ENCODE peak calls at places on chromosomes 11 and 22, in eight cellular contexts. X, I, D, F, S, R, H and A are unnamed samples.

GRCh38 chr11:1161410-1162152 is 3.8 kb downstream of the MUC5AC start:
- DNase-seq in I (no peak), F (no peak), H (no peak), X (no peak), D (peak), R (no peak), S (no peak), A (no peak)

GRCh38 chr11:1194231-1194976 is 28.5 kb upstream of the MUC5B start:
- DNase-seq in S (no peak), D (peak), I (no peak), X (no peak), H (no peak), R (no peak), F (no peak), A (no peak)

GRCh38 chr22:22817468-22818201 is 70.0 kb upstream of the IGLL5 start:
- DNase-seq in D (no peak), F (no peak), R (no peak), I (no peak), S (no peak), X (no peak), H (no peak), A (no peak)

GRCh38 chr22:44814266-44815098 is 62.1 kb downstream of the ARHGAP8 start:
- DNase-seq in X (no peak), I (no peak), F (no peak), R (no peak), H (no peak), S (no peak), D (peak), A (no peak)

GRCh38 chr11:19713221-19714092 is 820 bp downstream of the NAV2 start:
- DNase-seq in X (no peak), D (peak), F (peak), R (peak), S (peak), H (no peak), I (no peak), A (peak)

GRCh38 chr11:45180158-45180887 is 33.9 kb downstream of the PRDM11 start:
- DNase-seq in X (peak), R (peak), I (no peak), S (peak), H (peak), D (peak), F (no peak), A (peak)

GRCh38 chr11:29482510-29482909 is 534.3 kb downstream of the KCNA4 start:
- DNase-seq in X (no peak), I (no peak), R (no peak), F (no peak), D (no peak), S (no peak), H (no peak), A (no peak)

GRCh38 chr11:95228081-95228859 is 2.7 kb downstream of the SESN3 start:
- DNase-seq in F (no peak), S (no peak), I (no peak), D (no peak), H (no peak), R (no peak), X (no peak), A (no peak)

GRCh38 chr22:32661737-32662586 is 139.5 kb upstream of the TIMP3 start:
- DNase-seq in D (no peak), H (no peak), I (no peak), R (no peak), X (no peak), S (no peak), F (peak), A (no peak)

GRCh38 chr11:2273771-2274170 is 3.4 kb upstream of the ASCL2 start:
- DNase-seq in H (peak), D (peak), S (no peak), R (no peak), F (no peak), X (no peak), I (no peak), A (no peak)

GRCh38 chr22:42321908-42322561 is 51.6 kb upstream of the TCF20 start:
- DNase-seq in H (no peak), F (no peak), S (peak), D (no peak), X (no peak), I (no peak), R (no peak), A (no peak)

GRCh38 chr11:47348859-47349258 is 3.6 kb downstream of the MYBPC3 start:
- DNase-seq in I (no peak), D (no peak), H (no peak), R (no peak), F (peak), S (no peak), X (no peak), A (no peak)
- TF ChIP-seq CTCF in I (peak), D (peak), H (no peak), R (peak), F (peak), S (peak), X (no peak), A (no peak)

DNA sequence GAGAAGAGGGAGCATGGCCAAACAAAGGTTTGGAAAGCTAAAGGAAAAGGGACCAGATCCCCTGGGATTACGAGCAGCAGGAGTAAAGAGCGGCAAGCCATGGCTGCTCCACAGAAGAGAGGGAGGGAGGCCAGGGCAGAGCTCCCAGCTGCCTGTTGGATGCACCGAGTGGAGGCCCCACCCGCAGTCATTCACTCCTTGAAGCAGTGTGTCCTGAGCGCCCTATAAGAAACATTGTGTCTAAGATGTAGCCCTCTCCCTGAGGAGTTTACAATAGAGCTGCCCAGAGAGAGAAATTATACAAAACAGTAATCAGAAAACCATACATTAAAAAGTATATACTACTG is 54.7 kb upstream of the CSNK2A3 start:
- DNase-seq in X (no peak), D (no peak), F (no peak), R (no peak), S (no peak), H (no peak), I (no peak), A (no peak)
- H3K27ac ChIP-seq in X (no peak), D (no peak), F (no peak), R (no peak), S (no peak), H (no peak), I (no peak), A (no peak)

GRCh38 chr11:134034496-134035381 is 34.1 kb upstream of the JAM3 start:
- DNase-seq in D (no peak), X (no peak), F (no peak), R (peak), H (no peak), S (no peak), I (no peak), A (peak)
- H3K4me3 ChIP-seq in D (no peak), X (no peak), F (no peak), R (no peak), H (no peak), S (no peak), I (no peak), A (no peak)

DNA sequence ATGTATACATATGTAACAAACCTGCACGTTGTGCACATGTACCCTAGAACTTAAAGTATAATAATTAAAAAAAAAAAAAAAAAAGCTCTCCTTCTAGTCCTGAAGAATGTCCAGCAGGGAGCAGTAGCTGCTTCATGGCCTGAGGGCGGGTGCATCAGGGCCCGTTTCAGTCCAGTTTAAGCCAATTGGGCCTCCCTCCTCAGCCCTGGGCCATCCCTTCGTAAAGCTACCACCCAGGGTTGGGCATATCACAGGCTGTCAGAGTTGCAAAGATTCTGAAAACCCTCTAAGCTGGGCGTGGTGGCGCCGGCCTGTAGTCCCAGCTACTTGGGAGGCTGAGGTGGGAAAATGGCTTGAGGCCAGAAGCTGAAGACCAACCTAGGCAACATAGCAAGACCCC is 5.4 kb downstream of the TMPRSS13 start:
- DNase-seq in D (peak), S (no peak), X (no peak), H (no peak), I (no peak), F (no peak), R (no peak), A (no peak)
- TF ChIP-seq CTCF in D (no peak), S (no peak), X (no peak), H (no peak), I (no peak), F (no peak), R (no peak), A (no peak)

GRCh38 chr11:59755701-59756495 is 722 bp downstream of the STX3 start:
- DNase-seq in D (peak), X (peak), H (peak), F (peak), I (peak), S (peak), R (peak), A (peak)
- H3K27ac ChIP-seq in D (peak), X (peak), H (peak), F (peak), I (peak), S (peak), R (peak), A (peak)

GRCh38 chr22:39240841-39241631 is 3.7 kb downstream of the PDGFB start:
- DNase-seq in S (no peak), H (peak), I (no peak), X (no peak), R (no peak), F (no peak), D (peak), A (peak)
- H3K4me3 ChIP-seq in S (no peak), H (peak), I (no peak), X (no peak), R (no peak), F (no peak), D (peak), A (no peak)

GRCh38 chr11:74311352-74311926 is at the start of gene P4HA3:
- DNase-seq in D (peak), R (peak), I (no peak), F (peak), X (peak), H (peak), S (peak), A (peak)
- TF ChIP-seq CTCF in D (no peak), R (no peak), I (no peak), F (no peak), X (no peak), H (no peak), S (peak), A (no peak)

GRCh38 chr11:33000181-33000580 is 15.5 kb upstream of the DEPDC7 start:
- DNase-seq in I (peak), R (no peak), H (no peak), X (no peak), S (no peak), D (no peak), F (peak), A (no peak)
- H3K27ac ChIP-seq in I (peak), R (no peak), H (no peak), X (no peak), S (no peak), D (no peak), F (no peak), A (no peak)

DNA sequence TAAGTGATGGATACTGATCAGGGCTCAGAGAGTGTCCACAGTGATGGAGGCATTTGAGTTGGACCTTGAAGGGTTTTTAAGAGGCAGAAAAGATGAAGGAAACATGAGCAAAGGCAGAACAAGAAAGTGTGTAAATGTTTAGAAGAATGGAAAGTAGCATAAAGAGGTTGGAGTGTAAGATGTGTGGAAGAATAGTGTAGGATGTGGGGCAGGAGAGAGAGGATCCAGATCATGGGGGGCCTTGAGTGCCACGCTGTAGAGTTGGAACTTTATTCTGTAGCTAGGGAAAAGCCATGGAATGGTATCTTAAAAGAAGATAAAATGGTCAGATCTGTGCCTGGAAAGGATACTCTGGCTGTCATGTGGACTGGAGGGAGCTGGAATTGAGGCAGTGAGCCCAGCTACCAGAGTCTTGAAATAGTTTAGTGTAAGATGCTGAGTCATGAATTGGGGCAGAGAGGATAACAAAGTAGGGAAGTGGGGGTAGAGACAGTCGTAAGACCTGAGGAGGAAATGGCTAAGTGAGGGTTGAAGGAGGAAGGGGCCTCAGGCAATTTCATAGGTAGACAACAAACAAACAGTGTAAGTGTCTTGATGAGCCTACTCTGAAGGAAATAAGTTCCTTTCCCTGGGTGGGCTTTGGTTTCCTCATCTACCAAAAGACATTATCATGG is 6.7 kb downstream of the KCNE3 start:
- DNase-seq in F (peak), X (no peak), H (no peak), D (no peak), I (no peak), R (no peak), S (no peak), A (no peak)
- H3K4me3 ChIP-seq in F (no peak), X (no peak), H (no peak), D (no peak), I (no peak), R (no peak), S (no peak), A (no peak)